ENCODE peak calls at places on chromosomes 12 and 14, in four cellular contexts. Z is prostate gland, X is choroid plexus epithelial cell, C is AG04450. B is an unnamed sample.

GRCh38 chr12:29518407-29518806 is 20.9 kb upstream of the OVCH1 start:
- DNase-seq in Z (no peak), X (no peak), C (no peak), B (no peak)

GRCh38 chr14:52299692-52300278 is 14.3 kb upstream of the PTGER2 start:
- DNase-seq in Z (no peak), X (peak), C (no peak), B (peak)

GRCh38 chr12:52867636-52868035 is 18.8 kb upstream of the KRT78 start:
- DNase-seq in Z (peak), X (no peak), C (no peak), B (no peak)

GRCh38 chr14:102917469-102918211 is 4.8 kb upstream of the AMN start:
- DNase-seq in Z (peak), X (peak), C (no peak), B (peak)

GRCh38 chr14:105562713-105563346 is 36.4 kb downstream of the TMEM121 start:
- DNase-seq in Z (no peak), X (no peak), C (no peak), B (no peak)

GRCh38 chr12:111268738-111269572 is 99.9 kb downstream of the PHETA1 start:
- DNase-seq in Z (no peak), X (peak), C (no peak), B (no peak)

GRCh38 chr14:70698288-70698687 is 56.6 kb downstream of the TTC9 start:
- DNase-seq in Z (no peak), X (peak), C (no peak), B (peak)

GRCh38 chr12:61513972-61514371 is 746.2 kb upstream of the USP15 start:
- DNase-seq in Z (no peak), X (no peak), C (no peak), B (no peak)

GRCh38 chr14:36173161-36173560 is 3.4 kb downstream of the PTCSC3 start:
- DNase-seq in Z (no peak), X (no peak), C (no peak), B (no peak)

GRCh38 chr12:3117628-3118027 is 40.4 kb downstream of the TSPAN9 start:
- DNase-seq in Z (no peak), X (peak), C (peak), B (peak)

GRCh38 chr12:2960996-2961616 is 1.9 kb downstream of the TEAD4 start:
- DNase-seq in Z (no peak), X (peak), C (no peak), B (no peak)

GRCh38 chr14:30656190-30656632 is 34.1 kb downstream of the SCFD1 start:
- DNase-seq in Z (peak), X (peak), C (no peak), B (peak)

GRCh38 chr14:103503296-103503695 is 19.3 kb downstream of the CKB start:
- DNase-seq in Z (no peak), X (no peak), C (no peak), B (no peak)

GRCh38 chr12:19759229-19759628 is 319.9 kb downstream of the AEBP2 start:
- DNase-seq in Z (no peak), X (peak), C (peak), B (peak)

GRCh38 chr14:45651906-45652305 is 398.9 kb upstream of the MIS18BP1 start:
- DNase-seq in Z (no peak), X (peak), C (no peak), B (no peak)

GRCh38 chr14:105885561-105886320 is 359.4 kb downstream of the TMEM121 start:
- DNase-seq in Z (no peak), X (no peak), C (no peak), B (no peak)

GRCh38 chr14:76050797-76051392 is 65.3 kb downstream of the IFT43 start:
- DNase-seq in Z (peak), X (peak), C (peak), B (peak)

GRCh38 chr14:36538051-36538450 is 18.0 kb upstream of the NKX2-1 start:
- DNase-seq in Z (no peak), X (no peak), C (no peak), B (no peak)

GRCh38 chr12:56591961-56592360 is 38.2 kb downstream of the BAZ2A start:
- DNase-seq in Z (no peak), X (no peak), C (no peak), B (peak)

GRCh38 chr14:64717870-64718269 is 13.6 kb downstream of the PLEKHG3 start:
- DNase-seq in Z (peak), X (no peak), C (no peak), B (no peak)

GRCh38 chr12:16610006-16610520 is 4.1 kb upstream of the LMO3 start:
- DNase-seq in Z (no peak), X (no peak), C (no peak), B (no peak)
- H3K4me3 ChIP-seq in Z (no peak), X (no peak), C (no peak), B (no peak)

GRCh38 chr14:88792572-88793258 is at the start of gene EML5:
- DNase-seq in Z (peak), X (peak), C (peak), B (peak)
- TF ChIP-seq CTCF in Z (peak), X (peak), C (peak), B (peak)

DNA sequence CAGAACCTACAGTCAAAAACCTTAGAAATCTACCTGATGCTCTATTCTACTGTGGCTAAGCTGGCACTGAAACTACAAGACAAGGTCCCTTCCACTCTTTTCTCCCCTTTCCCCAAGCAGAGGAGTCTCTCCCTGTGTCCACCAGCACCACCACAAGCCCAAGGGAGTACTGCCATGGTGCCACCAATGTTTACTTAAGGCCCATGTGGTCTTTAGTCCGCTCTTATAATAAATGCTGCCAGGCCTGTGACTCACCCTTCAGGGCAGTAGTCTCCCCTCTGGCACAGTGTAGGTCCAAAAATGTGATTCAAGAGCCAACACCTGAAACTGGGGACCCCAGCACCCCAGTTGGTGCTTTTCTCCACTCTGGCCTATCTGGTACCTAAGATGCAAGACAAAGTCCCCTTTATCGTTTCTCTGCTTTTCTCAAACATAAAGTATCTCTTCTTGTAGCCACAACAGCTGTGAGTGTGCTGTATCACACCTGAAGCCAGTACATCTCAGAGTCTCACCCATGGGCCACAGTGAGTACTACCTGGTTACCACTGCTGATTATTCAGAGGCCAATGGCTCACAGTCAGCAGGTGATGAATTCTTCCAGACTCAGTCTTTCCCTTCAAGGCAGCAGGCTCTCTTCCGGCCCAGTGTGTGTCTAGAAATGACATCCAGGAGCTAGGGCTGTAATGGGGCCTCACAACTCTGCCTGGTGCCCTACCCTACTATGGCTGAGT is 29.3 kb downstream of the SLC38A2 start:
- DNase-seq in Z (no peak), X (no peak), C (no peak), B (no peak)
- H3K4me3 ChIP-seq in Z (no peak), X (no peak), C (no peak), B (no peak)

GRCh38 chr12:91975891-91976290 is 169.8 kb downstream of the BTG1 start:
- DNase-seq in Z (no peak), X (no peak), C (no peak), B (no peak)
- TF ChIP-seq CTCF in Z (no peak), X (no peak), C (no peak), B (no peak)

DNA sequence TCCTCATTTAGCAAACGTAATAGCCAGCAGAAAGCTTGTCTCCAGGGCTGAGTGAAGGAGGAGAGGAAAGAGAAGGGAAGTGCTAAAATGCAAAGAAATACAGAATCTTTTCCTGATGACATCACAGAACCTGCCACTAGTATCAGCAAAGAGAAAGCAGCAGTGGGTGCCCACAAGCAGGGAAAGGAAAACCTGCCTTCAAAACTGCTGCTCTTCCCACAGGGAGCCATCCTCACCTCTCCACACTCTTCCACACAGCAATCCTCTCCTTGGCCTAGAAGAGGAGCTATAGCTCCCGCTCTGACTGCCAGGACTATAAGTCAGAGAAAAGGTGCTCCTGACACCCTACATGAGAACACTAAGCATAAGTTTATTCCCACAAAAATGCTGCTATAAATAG is 11.3 kb downstream of the MED13L start:
- DNase-seq in Z (no peak), X (peak), C (no peak), B (peak)
- H3K4me3 ChIP-seq in Z (no peak), X (no peak), C (no peak), B (peak)

DNA sequence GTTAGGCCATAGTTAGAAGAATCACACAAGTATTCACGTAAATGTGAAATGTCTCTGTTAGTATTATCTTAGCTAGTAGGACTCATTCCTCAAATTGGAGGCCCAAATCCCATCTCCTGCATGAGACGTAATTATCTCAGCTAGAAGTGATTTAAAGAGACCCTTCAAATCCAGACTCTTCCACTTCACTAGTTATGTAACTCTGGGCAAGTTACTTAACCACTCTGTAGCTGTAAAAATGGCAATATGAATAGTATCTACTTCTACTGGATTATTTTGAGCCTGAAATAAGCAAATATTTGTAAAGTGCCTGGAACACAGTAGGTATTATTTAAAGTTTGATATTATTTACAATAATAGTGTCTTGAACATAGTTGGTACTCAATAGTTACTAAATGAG is 28.4 kb upstream of the CDKL1 start:
- DNase-seq in Z (no peak), X (no peak), C (no peak), B (no peak)
- TF ChIP-seq CTCF in Z (no peak), X (no peak), C (no peak), B (no peak)

DNA sequence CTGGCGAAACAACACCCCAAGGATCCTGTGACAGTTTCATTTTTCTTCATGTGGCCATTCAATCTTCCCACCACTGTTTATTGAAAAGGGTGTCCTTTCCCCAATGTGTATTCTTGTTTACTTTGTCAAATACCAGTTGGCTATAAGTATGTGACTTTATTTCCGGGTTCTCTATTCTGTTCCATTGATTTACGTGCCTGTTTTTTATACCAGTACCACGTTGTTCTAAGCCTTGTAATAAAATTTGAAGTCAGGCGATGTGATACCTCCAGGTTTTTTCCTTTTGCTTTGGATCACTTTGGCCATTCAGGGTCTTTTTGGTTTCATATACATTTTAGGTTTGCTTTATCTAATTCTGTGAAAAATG is 9.1 kb upstream of the MGAT4C start:
- DNase-seq in Z (no peak), X (no peak), C (no peak), B (no peak)
- H3K4me3 ChIP-seq in Z (peak), X (no peak), C (no peak), B (no peak)

B was measured in AG10803.